ENCODE peak calls at places on chromosome 10, in nine cellular contexts. I is fibroblast of villous mesenchyme, W is HL-60, Y is fibroblast of pulmonary artery, G is GM23338, X is heart right ventricle, K is astrocyte of the spinal cord, B is esophagus squamous epithelium, O is mucosa of descending colon. D is an unnamed sample.

GRCh38 chr10:124557167-124557566 is 95.5 kb downstream of the LHPP start:
- DNase-seq in G (no peak), K (no peak), W (no peak), Y (no peak), O (peak; percentile 1), X (no peak), I (no peak), B (no peak), D (no peak)

GRCh38 chr10:74050653-74051052 is 52.7 kb downstream of the VCL start:
- DNase-seq in W (no peak), B (no peak), O (no peak), I (no peak), X (no peak), K (no peak), G (no peak), Y (no peak), D (no peak)

GRCh38 chr10:15335500-15335899 is 35.6 kb downstream of the FAM171A1 start:
- DNase-seq in K (no peak), O (no peak), Y (peak; percentile 35), W (no peak), X (no peak), B (no peak), G (no peak), I (no peak), D (no peak)

GRCh38 chr10:56586391-56586790 is 225.3 kb upstream of the ZWINT start:
- DNase-seq in X (no peak), K (peak; percentile 23), G (peak; percentile 53), O (no peak), I (no peak), Y (no peak), B (no peak), W (no peak), D (peak; percentile 1)

GRCh38 chr10:130422366-130423324 is 286.5 kb downstream of the GLRX3 start:
- DNase-seq in X (no peak), K (no peak), W (no peak), G (no peak), Y (no peak), O (no peak), B (no peak), I (no peak), D (no peak)

GRCh38 chr10:52308251-52309031 is 5.6 kb upstream of the DKK1 start:
- DNase-seq in W (peak; percentile 29), X (peak; percentile 46), B (no peak), K (peak; percentile 82), O (peak; percentile 44), Y (peak; percentile 88), G (peak; percentile 82), I (peak; percentile 84), D (peak; percentile 91)

GRCh38 chr10:131437556-131438465 is 126.3 kb upstream of the TCERG1L start:
- DNase-seq in K (no peak), Y (no peak), B (no peak), G (no peak), O (no peak), I (no peak), X (no peak), W (no peak), D (no peak)

GRCh38 chr10:101130984-101131961 is at the start of gene TLX1:
- DNase-seq in Y (no peak), G (peak; percentile 85), O (no peak), I (no peak), K (no peak), X (peak; percentile 38), B (no peak), W (peak; percentile 54), D (no peak)

GRCh38 chr10:87860156-87860795 is 3.1 kb downstream of the KLLN start:
- DNase-seq in I (peak; percentile 65), W (peak; percentile 69), O (no peak), X (no peak), K (peak; percentile 81), B (no peak), Y (peak; percentile 76), G (peak; percentile 65), D (peak; percentile 91)
- H3K4me3 ChIP-seq in I (no peak overlapping the region), W (no peak overlapping the region), O (no peak overlapping the region), X (no peak overlapping the region), K (no peak overlapping the region), B (no peak overlapping the region), Y (no peak overlapping the region), G (no peak overlapping the region), D (no peak overlapping the region)

GRCh38 chr10:4359003-4359402 is 467.0 kb upstream of the AKR1E2 start:
- DNase-seq in I (peak; percentile 62), K (peak; percentile 75), Y (peak; percentile 29), X (no peak), W (no peak), O (no peak), G (peak; percentile 49), B (no peak), D (peak; percentile 90)
- TF ChIP-seq CTCF in I (no peak), K (no peak), Y (no peak), X (no peak), W (no peak), O (no peak), G (no peak), B (no peak), D (no peak)

GRCh38 chr10:71777213-71777985 is 4.1 kb upstream of the VSIR start:
- DNase-seq in O (peak; percentile 22), Y (no peak), I (no peak), W (no peak), B (no peak), G (no peak), K (no peak), X (no peak), D (no peak)

GRCh38 chr10:71779641-71780040 is 6.3 kb upstream of the VSIR start:
- DNase-seq in Y (no peak), W (peak; percentile 42), G (no peak), B (no peak), O (peak; percentile 2), K (no peak), X (no peak), I (no peak), D (no peak)

GRCh38 chr10:71774916-71775702 is 1.8 kb upstream of the VSIR start:
- DNase-seq in I (no peak), G (no peak), W (peak; percentile 98), K (no peak), Y (no peak), O (peak; percentile 41), B (no peak), X (peak; percentile 41), D (no peak)

GRCh38 chr10:71778071-71778470 is 4.8 kb upstream of the VSIR start:
- DNase-seq in Y (no peak), B (no peak), K (no peak), W (no peak), X (no peak), I (no peak), G (no peak), O (peak; percentile 12), D (no peak)

DNA sequence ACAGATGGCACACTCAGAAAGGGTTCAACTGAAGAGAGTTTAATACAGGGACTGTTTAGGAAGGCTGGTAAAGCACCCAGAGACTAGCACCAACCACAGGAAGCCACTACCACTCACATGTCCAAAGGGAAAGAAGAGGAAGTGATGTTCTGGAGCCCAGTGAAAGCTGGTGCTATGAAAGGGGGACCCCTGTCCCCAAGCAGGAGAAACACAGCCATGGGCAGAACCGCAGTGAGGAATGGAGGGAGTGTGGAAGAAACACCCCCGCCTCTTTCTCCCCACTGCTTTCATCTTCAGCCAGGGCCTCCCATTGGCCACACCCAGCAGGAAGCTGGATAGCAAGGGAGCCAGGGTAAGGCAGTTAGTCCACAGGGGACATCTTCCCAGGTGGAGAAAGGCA is 3.2 kb upstream of the VSIR start:
- DNase-seq in X (no peak), Y (no peak), I (no peak), O (peak; percentile 46), W (peak; percentile 87), G (no peak), B (no peak), K (no peak), D (no peak)
- H3K4me3 ChIP-seq in X (no peak overlapping the region), Y (no peak overlapping the region), I (no peak overlapping the region), O (no peak overlapping the region), W (no peak overlapping the region), G (no peak overlapping the region), B (no peak overlapping the region), K (no peak overlapping the region), D (no peak overlapping the region)

GRCh38 chr10:93980486-93980885 is 13.2 kb upstream of the PLCE1 start:
- DNase-seq in W (no peak), K (no peak), B (no peak), Y (no peak), I (no peak), X (no peak), G (no peak), O (no peak), D (no peak)

GRCh38 chr10:93973748-93974445 is 19.8 kb upstream of the PLCE1 start:
- DNase-seq in B (no peak), I (no peak), G (no peak), K (no peak), W (no peak), X (no peak), Y (no peak), O (no peak), D (no peak)

DNA sequence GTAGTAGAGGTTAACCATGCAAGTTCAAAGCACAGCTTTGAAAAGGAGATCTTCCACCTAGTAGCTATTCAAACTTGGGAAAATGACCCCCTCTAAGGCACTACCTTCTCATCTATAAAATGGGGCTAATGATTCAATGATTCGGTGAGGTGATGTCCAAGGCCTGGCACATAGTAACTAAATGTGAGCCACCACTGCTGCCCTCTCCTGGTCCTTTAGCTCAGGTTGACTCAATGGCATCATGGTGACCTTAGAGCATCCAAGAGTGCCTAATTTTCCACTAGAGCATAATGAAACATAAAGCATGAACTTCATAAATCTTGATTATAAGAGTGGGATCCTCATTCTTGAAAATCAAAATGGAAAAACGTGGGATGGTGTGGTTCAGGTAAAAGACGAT is 16.3 kb upstream of the PLCE1 start:
- DNase-seq in G (no peak), X (no peak), O (no peak), K (no peak), Y (no peak), B (no peak), W (no peak), I (no peak), D (no peak)
- TF ChIP-seq CTCF in G (peak; percentile 52), X (no peak), O (no peak), K (no peak), Y (no peak), B (no peak), W (no peak), I (no peak), D (no peak)

DNA sequence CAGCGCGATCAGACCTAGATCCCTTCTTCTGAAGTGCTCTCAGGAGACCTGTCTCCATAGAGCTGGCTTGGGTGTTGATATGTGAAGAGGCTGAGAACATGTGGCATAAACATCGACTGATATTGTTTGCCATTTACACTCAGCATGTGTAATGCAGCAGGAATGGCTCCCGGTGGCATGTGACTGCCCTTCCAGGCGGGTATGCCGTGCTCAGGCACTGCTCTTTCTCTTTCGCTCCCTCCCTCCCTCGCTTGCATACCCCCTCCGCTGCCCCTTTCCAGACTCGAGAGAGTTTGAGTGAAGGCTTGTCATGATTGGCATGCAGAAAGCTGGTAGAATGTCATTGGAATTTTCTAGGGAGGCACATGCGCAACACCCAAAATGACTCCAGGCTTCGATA is 107.3 kb upstream of the PDCD4 start:
- DNase-seq in I (no peak), B (no peak), K (no peak), G (no peak), W (no peak), Y (no peak), X (peak; percentile 66), O (no peak), D (no peak)
- H3K4me3 ChIP-seq in I (no peak overlapping the region), B (no peak overlapping the region), K (no peak overlapping the region), G (no peak overlapping the region), W (no peak overlapping the region), Y (no peak overlapping the region), X (peak overlapping the region; percentile 48), O (no peak overlapping the region), D (no peak overlapping the region)

D was measured in choroid plexus epithelial cell.